ENCODE peak calls at places on chromosomes 11 and 22, in five cellular contexts. One of them, this sample, is unnamed.

GRCh38 chr11:31106963-31107576 is 262.5 kb downstream of the DCDC1 start:
- DNase-seq in fibroblast of lung: peak
- DNase-seq in epithelial cell of esophagus: peak
- DNase-seq in fibroblast of pulmonary artery: peak
- DNase-seq in spleen: no peak
- DNase-seq in this sample: no peak

GRCh38 chr11:12459374-12459773 is 82.0 kb downstream of the PARVA start:
- DNase-seq in fibroblast of lung: no peak
- DNase-seq in epithelial cell of esophagus: no peak
- DNase-seq in spleen: no peak
- DNase-seq in fibroblast of pulmonary artery: no peak
- DNase-seq in this sample: no peak

GRCh38 chr11:131041331-131042040 is 125.2 kb upstream of the SNX19 start:
- DNase-seq in spleen: no peak
- DNase-seq in fibroblast of pulmonary artery: no peak
- DNase-seq in fibroblast of lung: no peak
- DNase-seq in epithelial cell of esophagus: peak
- DNase-seq in this sample: peak

GRCh38 chr11:77046060-77046501 is 11.9 kb downstream of the B3GNT6 start:
- DNase-seq in fibroblast of pulmonary artery: peak
- DNase-seq in epithelial cell of esophagus: peak
- DNase-seq in fibroblast of lung: no peak
- DNase-seq in spleen: no peak
- DNase-seq in this sample: peak

GRCh38 chr22:41915783-41916493 is 1.1 kb upstream of the SHISA8 start:
- DNase-seq in epithelial cell of esophagus: no peak
- DNase-seq in spleen: no peak
- DNase-seq in fibroblast of lung: no peak
- DNase-seq in fibroblast of pulmonary artery: no peak
- DNase-seq in this sample: no peak

GRCh38 chr11:46625406-46625805 is 8.1 kb downstream of the ATG13 start:
- DNase-seq in epithelial cell of esophagus: peak
- DNase-seq in fibroblast of pulmonary artery: no peak
- DNase-seq in spleen: no peak
- DNase-seq in fibroblast of lung: no peak
- DNase-seq in this sample: no peak

GRCh38 chr11:14454861-14455632 is 44.6 kb downstream of the COPB1 start:
- DNase-seq in spleen: no peak
- DNase-seq in epithelial cell of esophagus: peak
- DNase-seq in fibroblast of lung: no peak
- DNase-seq in fibroblast of pulmonary artery: peak
- DNase-seq in this sample: no peak

GRCh38 chr11:88464528-88464927 is 127.0 kb upstream of the CTSC start:
- DNase-seq in fibroblast of pulmonary artery: no peak
- DNase-seq in epithelial cell of esophagus: no peak
- DNase-seq in spleen: no peak
- DNase-seq in fibroblast of lung: no peak
- DNase-seq in this sample: no peak

GRCh38 chr11:112300094-112300786 is 39.6 kb upstream of the PLET1 start:
- DNase-seq in fibroblast of lung: no peak
- DNase-seq in fibroblast of pulmonary artery: no peak
- DNase-seq in spleen: no peak
- DNase-seq in epithelial cell of esophagus: no peak
- DNase-seq in this sample: no peak

GRCh38 chr22:37801946-37802309 is 5.8 kb upstream of the GCAT start:
- DNase-seq in fibroblast of pulmonary artery: no peak
- DNase-seq in epithelial cell of esophagus: no peak
- DNase-seq in fibroblast of lung: no peak
- DNase-seq in spleen: no peak
- DNase-seq in this sample: no peak

GRCh38 chr11:66011785-66012303 is at the start of gene CST6:
- DNase-seq in fibroblast of pulmonary artery: no peak
- DNase-seq in fibroblast of lung: no peak
- DNase-seq in epithelial cell of esophagus: no peak
- DNase-seq in spleen: no peak
- DNase-seq in this sample: no peak

GRCh38 chr11:44400431-44400830 is 90.5 kb upstream of the ALX4 start:
- DNase-seq in epithelial cell of esophagus: no peak
- DNase-seq in fibroblast of lung: no peak
- DNase-seq in spleen: no peak
- DNase-seq in fibroblast of pulmonary artery: no peak
- DNase-seq in this sample: no peak

GRCh38 chr11:1192741-1193325 is 30.0 kb upstream of the MUC5B start:
- DNase-seq in fibroblast of pulmonary artery: no peak
- DNase-seq in epithelial cell of esophagus: no peak
- DNase-seq in spleen: peak
- DNase-seq in fibroblast of lung: no peak
- DNase-seq in this sample: no peak

GRCh38 chr11:65135633-65136145 is 1.4 kb upstream of the SYVN1 start:
- DNase-seq in epithelial cell of esophagus: no peak
- DNase-seq in fibroblast of pulmonary artery: no peak
- DNase-seq in spleen: peak
- DNase-seq in fibroblast of lung: no peak
- DNase-seq in this sample: no peak

GRCh38 chr22:35582218-35582860 is 34.8 kb downstream of the MB start:
- DNase-seq in epithelial cell of esophagus: no peak
- DNase-seq in spleen: no peak
- DNase-seq in fibroblast of lung: no peak
- DNase-seq in fibroblast of pulmonary artery: no peak
- DNase-seq in this sample: no peak

GRCh38 chr11:74031310-74031676 is 22.4 kb upstream of the UCP3 start:
- DNase-seq in epithelial cell of esophagus: no peak
- DNase-seq in fibroblast of pulmonary artery: no peak
- DNase-seq in fibroblast of lung: no peak
- DNase-seq in spleen: no peak
- DNase-seq in this sample: no peak

GRCh38 chr11:104152941-104153340 is 11.0 kb downstream of the PDGFD start:
- DNase-seq in epithelial cell of esophagus: no peak
- DNase-seq in spleen: no peak
- DNase-seq in fibroblast of pulmonary artery: no peak
- DNase-seq in fibroblast of lung: no peak
- DNase-seq in this sample: no peak

GRCh38 chr11:123060265-123061000 is 1.5 kb downstream of the HSPA8 start:
- DNase-seq in spleen: no peak
- DNase-seq in fibroblast of pulmonary artery: no peak
- DNase-seq in fibroblast of lung: no peak
- DNase-seq in epithelial cell of esophagus: no peak
- DNase-seq in this sample: no peak

GRCh38 chr22:27679722-27680488 is 121.7 kb downstream of the MN1 start:
- DNase-seq in fibroblast of lung: no peak
- DNase-seq in spleen: peak
- DNase-seq in fibroblast of pulmonary artery: no peak
- DNase-seq in epithelial cell of esophagus: no peak
- DNase-seq in this sample: no peak

GRCh38 chr22:21443735-21444421 is 23.3 kb upstream of the TMEM191C start:
- DNase-seq in spleen: peak
- DNase-seq in epithelial cell of esophagus: no peak
- DNase-seq in fibroblast of pulmonary artery: no peak
- DNase-seq in fibroblast of lung: no peak
- DNase-seq in this sample: no peak

GRCh38 chr11:107741044-107741823 is 29.4 kb upstream of the SLN start:
- DNase-seq in fibroblast of pulmonary artery: peak
- DNase-seq in epithelial cell of esophagus: peak
- DNase-seq in spleen: peak
- DNase-seq in fibroblast of lung: no peak
- DNase-seq in this sample: peak

GRCh38 chr11:123143921-123144320 is 51.1 kb downstream of the CLMP start:
- DNase-seq in fibroblast of lung: no peak
- DNase-seq in spleen: no peak
- DNase-seq in fibroblast of pulmonary artery: no peak
- DNase-seq in epithelial cell of esophagus: no peak
- DNase-seq in this sample: no peak

GRCh38 chr11:3225159-3225758 is 6.6 kb upstream of the MRGPRG start:
- DNase-seq in spleen: peak
- DNase-seq in epithelial cell of esophagus: no peak
- DNase-seq in fibroblast of lung: no peak
- DNase-seq in fibroblast of pulmonary artery: no peak
- DNase-seq in this sample: no peak

GRCh38 chr22:23047265-23047664 is 23.1 kb upstream of the GNAZ start:
- DNase-seq in fibroblast of pulmonary artery: no peak
- DNase-seq in fibroblast of lung: no peak
- DNase-seq in epithelial cell of esophagus: no peak
- DNase-seq in spleen: no peak
- DNase-seq in this sample: no peak

GRCh38 chr11:36065436-36065835 is 121.6 kb downstream of the LDLRAD3 start:
- DNase-seq in epithelial cell of esophagus: peak
- DNase-seq in fibroblast of lung: no peak
- DNase-seq in fibroblast of pulmonary artery: peak
- DNase-seq in spleen: no peak
- DNase-seq in this sample: no peak

GRCh38 chr22:37368058-37368457 is 59.2 kb downstream of the ELFN2 start:
- DNase-seq in fibroblast of lung: no peak
- DNase-seq in fibroblast of pulmonary artery: no peak
- DNase-seq in spleen: no peak
- DNase-seq in epithelial cell of esophagus: no peak
- DNase-seq in this sample: no peak

GRCh38 chr11:59141673-59142460 is 789 bp upstream of the FAM111A start:
- DNase-seq in fibroblast of lung: peak
- DNase-seq in fibroblast of pulmonary artery: peak
- DNase-seq in epithelial cell of esophagus: no peak
- DNase-seq in spleen: no peak
- DNase-seq in this sample: no peak

GRCh38 chr22:32562396-32562795 is 87.8 kb downstream of the FBXO7 start:
- DNase-seq in fibroblast of pulmonary artery: no peak
- DNase-seq in fibroblast of lung: no peak
- DNase-seq in epithelial cell of esophagus: no peak
- DNase-seq in spleen: no peak
- DNase-seq in this sample: no peak

GRCh38 chr22:26021516-26021915 is 147.7 kb upstream of the SEZ6L start:
- DNase-seq in fibroblast of pulmonary artery: no peak
- DNase-seq in epithelial cell of esophagus: no peak
- DNase-seq in spleen: no peak
- DNase-seq in fibroblast of lung: no peak
- DNase-seq in this sample: no peak

GRCh38 chr22:44671742-44672141 is 30.3 kb upstream of the PRR5 start:
- DNase-seq in spleen: no peak
- DNase-seq in fibroblast of lung: peak
- DNase-seq in fibroblast of pulmonary artery: peak
- DNase-seq in epithelial cell of esophagus: peak
- DNase-seq in this sample: peak

GRCh38 chr22:45120931-45121330 is 42.8 kb upstream of the NUP50 start:
- DNase-seq in epithelial cell of esophagus: peak
- DNase-seq in fibroblast of pulmonary artery: no peak
- DNase-seq in spleen: no peak
- DNase-seq in fibroblast of lung: no peak
- DNase-seq in this sample: no peak

GRCh38 chr11:34339149-34340064 is 18.4 kb downstream of the ABTB2 start:
- DNase-seq in spleen: no peak
- DNase-seq in fibroblast of lung: peak
- DNase-seq in fibroblast of pulmonary artery: peak
- DNase-seq in epithelial cell of esophagus: no peak
- DNase-seq in this sample: no peak
- H3K4me3 ChIP-seq in spleen: no peak
- H3K4me3 ChIP-seq in fibroblast of lung: no peak
- H3K4me3 ChIP-seq in fibroblast of pulmonary artery: no peak
- H3K4me3 ChIP-seq in epithelial cell of esophagus: no peak
- H3K4me3 ChIP-seq in this sample: no peak

GRCh38 chr11:119373917-119374631 is 7.4 kb downstream of the USP2 start:
- DNase-seq in fibroblast of pulmonary artery: peak
- DNase-seq in fibroblast of lung: peak
- DNase-seq in spleen: no peak
- DNase-seq in epithelial cell of esophagus: peak
- DNase-seq in this sample: peak
- TF ChIP-seq CTCF in fibroblast of pulmonary artery: peak
- TF ChIP-seq CTCF in fibroblast of lung: peak
- TF ChIP-seq CTCF in spleen: peak
- TF ChIP-seq CTCF in epithelial cell of esophagus: peak
- TF ChIP-seq CTCF in this sample: peak

GRCh38 chr22:39095971-39096370 is 1.1 kb upstream of the APOBEC3H start:
- DNase-seq in fibroblast of pulmonary artery: no peak
- DNase-seq in fibroblast of lung: no peak
- DNase-seq in spleen: no peak
- DNase-seq in epithelial cell of esophagus: no peak
- DNase-seq in this sample: no peak

GRCh38 chr22:39094717-39095389 is 2.2 kb upstream of the APOBEC3H start:
- DNase-seq in fibroblast of lung: no peak
- DNase-seq in fibroblast of pulmonary artery: no peak
- DNase-seq in spleen: no peak
- DNase-seq in epithelial cell of esophagus: no peak
- DNase-seq in this sample: no peak

GRCh38 chr22:39098576-39098975 is 1.5 kb downstream of the APOBEC3H start:
- DNase-seq in fibroblast of lung: no peak
- DNase-seq in spleen: no peak
- DNase-seq in fibroblast of pulmonary artery: no peak
- DNase-seq in epithelial cell of esophagus: no peak
- DNase-seq in this sample: no peak

GRCh38 chr22:39098026-39098425 is 982 bp downstream of the APOBEC3H start:
- DNase-seq in fibroblast of lung: no peak
- DNase-seq in spleen: no peak
- DNase-seq in epithelial cell of esophagus: no peak
- DNase-seq in fibroblast of pulmonary artery: no peak
- DNase-seq in this sample: no peak

GRCh38 chr22:39097098-39098020 is at the start of gene APOBEC3H:
- DNase-seq in fibroblast of pulmonary artery: no peak
- DNase-seq in fibroblast of lung: peak
- DNase-seq in spleen: no peak
- DNase-seq in epithelial cell of esophagus: peak
- DNase-seq in this sample: no peak
- H3K4me3 ChIP-seq in fibroblast of pulmonary artery: no peak
- H3K4me3 ChIP-seq in fibroblast of lung: no peak
- H3K4me3 ChIP-seq in spleen: no peak
- H3K4me3 ChIP-seq in epithelial cell of esophagus: no peak
- H3K4me3 ChIP-seq in this sample: no peak

DNA sequence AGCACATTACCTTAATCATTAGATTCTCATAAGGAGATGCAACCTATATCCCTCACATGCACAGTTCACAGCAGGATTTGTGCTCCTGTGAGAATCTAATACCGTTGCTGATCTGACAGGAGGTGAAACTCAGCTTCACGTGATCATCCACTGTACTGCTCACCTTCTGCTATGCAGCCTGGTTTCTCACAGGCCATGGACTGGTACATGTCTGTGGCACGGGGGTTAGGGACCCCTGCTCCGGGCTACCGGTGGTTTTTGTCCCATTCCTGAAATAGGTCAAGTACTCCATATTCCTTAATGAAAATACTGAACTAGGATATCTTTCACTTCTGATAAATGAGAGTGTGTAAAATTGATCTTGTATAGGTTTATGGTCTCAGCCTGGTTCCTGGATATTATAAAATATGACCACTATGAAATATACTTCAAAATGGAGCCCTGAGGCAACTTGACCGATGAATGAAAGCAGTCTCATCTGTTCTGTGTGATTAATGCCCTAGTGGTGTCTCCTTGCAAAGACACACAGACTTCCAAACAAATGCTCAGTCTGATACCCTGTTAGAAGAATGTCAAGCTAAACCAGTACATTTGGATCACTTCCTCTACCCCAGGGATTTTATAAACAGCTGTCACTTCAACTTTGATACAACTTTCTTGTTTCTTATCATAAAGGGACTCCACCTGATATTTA is 492.9 kb upstream of the ANO3 start:
- DNase-seq in fibroblast of lung: no peak
- DNase-seq in fibroblast of pulmonary artery: no peak
- DNase-seq in epithelial cell of esophagus: peak
- DNase-seq in spleen: no peak
- DNase-seq in this sample: no peak
- TF ChIP-seq CTCF in fibroblast of lung: no peak
- TF ChIP-seq CTCF in fibroblast of pulmonary artery: no peak
- TF ChIP-seq CTCF in epithelial cell of esophagus: peak
- TF ChIP-seq CTCF in spleen: no peak
- TF ChIP-seq CTCF in this sample: no peak

This sample was measured in foreskin fibroblast.